ENCODE peak calls at places on chromosomes 1 and 21, in five cellular contexts. Z is H9, P is neuronal stem cell, X is mesendoderm, C is mesenchymal stem cell. U is an unnamed sample.

GRCh38 chr1:41678141-41678878 is 193.8 kb upstream of the EDN2 start:
- DNase-seq in C (no peak), P (no peak), Z (no peak), X (peak), U (peak)

GRCh38 chr1:169143351-169143750 is 36.9 kb downstream of the ATP1B1 start:
- DNase-seq in X (no peak), P (no peak), Z (no peak), C (no peak), U (no peak)

GRCh38 chr1:31639543-31639942 is 5.1 kb downstream of the PEF1 start:
- DNase-seq in C (peak), Z (no peak), P (no peak), X (no peak), U (peak)

GRCh38 chr1:10830961-10831669 is 34.7 kb upstream of the CASZ1 start:
- DNase-seq in C (no peak), X (no peak), P (no peak), Z (no peak), U (no peak)

GRCh38 chr1:189708674-189709073 is 769.0 kb downstream of the BRINP3 start:
- DNase-seq in P (no peak), Z (peak), X (peak), C (no peak), U (peak)

GRCh38 chr1:111222308-111223125 is 5.0 kb upstream of the CHI3L2 start:
- DNase-seq in P (peak), X (peak), C (peak), Z (peak), U (peak)

GRCh38 chr1:11566042-11566825 is 87.3 kb downstream of the DISP3 start:
- DNase-seq in Z (no peak), P (no peak), X (no peak), C (no peak), U (no peak)

GRCh38 chr1:224767031-224767430 is 150.9 kb downstream of the CNIH3 start:
- DNase-seq in Z (no peak), X (no peak), C (no peak), P (no peak), U (no peak)

GRCh38 chr1:153805042-153805745 is 30.0 kb downstream of the SLC27A3 start:
- DNase-seq in C (peak), Z (no peak), P (no peak), X (no peak), U (peak)

GRCh38 chr21:29434081-29434480 is 135.4 kb downstream of the BACH1 start:
- DNase-seq in X (no peak), C (peak), P (no peak), Z (no peak), U (no peak)

GRCh38 chr1:224988042-224988441 is 58.6 kb downstream of the DNAH14 start:
- DNase-seq in P (no peak), X (no peak), C (no peak), Z (no peak), U (no peak)

GRCh38 chr21:29145354-29145782 is 14.9 kb downstream of the MAP3K7CL start:
- DNase-seq in Z (no peak), X (no peak), P (no peak), C (peak), U (peak)

GRCh38 chr1:232585486-232585885 is 44.4 kb downstream of the SIPA1L2 start:
- DNase-seq in C (no peak), X (no peak), P (no peak), Z (no peak), U (no peak)

GRCh38 chr1:65231718-65232330 is 77.5 kb upstream of the DNAJC6 start:
- DNase-seq in X (no peak), C (peak), Z (no peak), P (no peak), U (no peak)

GRCh38 chr1:81119319-81119718 is 681.4 kb upstream of the ADGRL2 start:
- DNase-seq in P (no peak), C (no peak), X (no peak), Z (no peak), U (no peak)

GRCh38 chr1:230743874-230744273 is 3.3 kb upstream of the CAPN9 start:
- DNase-seq in C (no peak), Z (no peak), P (no peak), X (no peak), U (no peak)

GRCh38 chr1:151135433-151136385 is 10.7 kb downstream of the SEMA6C start:
- DNase-seq in P (no peak), X (peak), Z (no peak), C (no peak), U (no peak)

DNA sequence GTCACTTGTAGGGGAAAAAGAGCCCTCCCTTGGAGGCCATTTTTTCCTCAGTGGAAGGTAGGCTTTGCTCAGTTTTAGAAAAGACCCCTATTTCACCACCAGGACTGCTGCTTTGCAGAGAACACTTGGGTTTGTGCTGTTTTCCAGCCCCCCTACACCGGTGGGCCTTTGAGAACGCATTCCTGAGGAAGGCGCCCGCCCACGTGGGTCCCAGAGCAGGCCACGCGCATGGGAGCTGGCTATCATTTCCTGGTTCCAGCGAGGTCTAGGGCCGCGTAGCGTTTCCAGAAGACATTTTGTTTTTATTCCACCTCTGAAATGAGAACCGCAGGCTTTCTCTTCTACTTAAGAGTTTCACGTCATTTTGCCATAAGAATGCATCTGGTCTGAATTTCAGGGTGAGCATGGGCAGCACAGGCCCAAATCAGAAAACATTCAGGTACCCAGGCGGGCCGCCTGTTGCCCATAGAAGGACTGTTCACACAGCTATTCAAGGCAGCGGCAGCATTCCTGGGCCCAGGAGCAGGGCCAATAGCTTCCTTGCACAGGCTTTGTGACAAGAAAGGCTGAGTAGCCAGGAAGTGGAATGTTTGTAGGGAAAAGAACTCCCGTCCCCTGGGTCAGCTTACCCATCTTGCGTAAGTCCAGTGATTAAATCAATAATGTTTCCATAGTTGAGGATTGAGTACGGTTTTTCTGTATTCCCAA is 1.3 kb upstream of the KLHL21 start:
- DNase-seq in P (peak), X (peak), Z (peak), C (peak), U (peak)
- H2BK15ac ChIP-seq in P (peak), X (no peak), Z (no peak), C (no peak), U (peak)

DNA sequence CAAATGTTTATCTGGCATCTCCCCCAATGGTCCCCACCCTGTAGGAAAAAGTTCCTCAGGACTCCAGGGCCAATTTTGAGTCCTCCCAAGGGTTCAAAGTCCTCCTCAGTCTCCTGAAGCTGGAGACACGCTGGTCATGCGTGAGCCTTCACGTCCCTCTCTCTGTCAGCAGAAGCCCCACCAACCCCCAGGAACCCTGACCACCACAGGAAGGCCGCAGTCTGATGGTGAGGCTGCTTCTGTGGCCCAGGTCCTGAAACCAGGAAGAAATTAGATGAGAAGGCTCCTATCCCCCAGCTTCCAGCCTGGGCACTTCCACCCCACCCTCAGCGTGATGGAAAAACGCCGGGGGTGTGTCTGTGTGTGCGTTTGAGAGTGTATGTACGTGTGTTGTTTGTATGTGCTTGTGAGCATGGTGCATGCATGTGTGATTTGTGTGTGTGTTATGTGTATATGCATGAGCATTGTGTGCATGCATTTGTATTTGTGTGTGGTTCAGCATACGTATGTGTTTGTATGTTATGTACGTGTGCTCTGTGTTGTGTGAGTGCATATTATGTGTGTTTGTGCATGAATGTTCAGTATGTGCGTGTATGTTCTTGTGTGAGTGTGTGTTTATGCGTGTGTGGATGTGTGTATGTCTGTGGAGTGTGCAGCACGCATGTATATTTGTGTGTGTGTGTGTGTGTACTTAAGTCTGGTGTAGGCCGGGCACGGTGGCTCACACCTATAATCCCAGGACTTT is 92.5 kb downstream of the SIK1 start:
- DNase-seq in X (no peak), P (no peak), Z (no peak), C (no peak), U (no peak)
- H2BK15ac ChIP-seq in X (no peak), P (peak), Z (no peak), C (no peak), U (peak)

GRCh38 chr1:235642943-235643371 is 6.6 kb downstream of the GNG4 start:
- DNase-seq in X (peak), C (no peak), P (no peak), Z (peak), U (no peak)
- H2BK15ac ChIP-seq in X (no peak), C (no peak), P (no peak), Z (no peak), U (no peak)

GRCh38 chr1:56647106-56647505 is 2.0 kb downstream of the PRKAA2 start:
- DNase-seq in Z (no peak), C (peak), X (no peak), P (no peak), U (no peak)

GRCh38 chr1:56644064-56644940 is 812 bp upstream of the PRKAA2 start:
- DNase-seq in P (no peak), C (peak), Z (no peak), X (peak), U (peak)

GRCh38 chr1:56643661-56644060 is 1.5 kb upstream of the PRKAA2 start:
- DNase-seq in Z (no peak), P (no peak), C (no peak), X (no peak), U (no peak)

GRCh38 chr1:56645663-56646330 is 683 bp downstream of the PRKAA2 start:
- DNase-seq in X (peak), Z (peak), P (peak), C (peak), U (no peak)

GRCh38 chr1:56644941-56645662 is at the start of gene PRKAA2:
- DNase-seq in P (peak), Z (peak), X (peak), C (peak), U (peak)
- H2BK15ac ChIP-seq in P (peak), Z (no peak), X (no peak), C (peak), U (peak)

GRCh38 chr1:58246549-58246948 is 300.0 kb downstream of the OMA1 start:
- DNase-seq in C (no peak), X (no peak), P (no peak), Z (no peak), U (no peak)
- H2BK15ac ChIP-seq in C (no peak), X (no peak), P (no peak), Z (no peak), U (no peak)

DNA sequence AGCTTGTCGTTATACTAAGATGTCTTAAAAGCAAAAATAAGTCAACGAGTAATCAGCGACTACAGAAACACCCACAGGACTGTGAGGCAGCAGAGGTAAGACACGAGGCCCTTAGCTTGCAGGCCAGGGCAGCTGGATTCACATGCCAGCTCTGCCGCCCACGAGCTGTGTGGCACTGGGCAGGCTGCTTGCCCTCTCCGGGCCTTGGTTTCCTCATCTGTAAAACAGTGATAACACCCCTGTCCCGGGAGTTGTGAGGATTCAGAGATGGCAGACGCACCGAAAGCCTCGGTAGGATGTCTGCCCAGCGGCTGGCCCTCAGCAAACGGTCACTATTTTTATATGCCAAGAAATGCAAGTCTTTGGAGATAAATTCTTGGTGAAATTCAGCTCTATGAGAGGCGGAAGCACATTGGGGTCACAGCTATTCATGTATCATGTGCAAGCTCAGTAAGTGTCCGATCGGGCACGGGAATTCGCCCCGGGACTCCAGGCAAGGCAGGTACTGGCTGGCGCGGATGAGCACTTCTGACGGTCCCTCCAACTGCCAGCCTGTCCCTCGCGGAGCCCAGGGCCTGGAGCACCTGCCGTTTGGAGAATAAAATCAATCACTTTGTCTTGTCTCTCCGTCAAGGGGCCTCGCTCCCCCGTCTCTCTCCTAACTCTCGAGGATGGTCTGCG is 1.1 kb downstream of the C2CD2 start:
- DNase-seq in X (peak), C (peak), Z (no peak), P (no peak), U (peak)
- H2BK15ac ChIP-seq in X (no peak), C (no peak), Z (no peak), P (no peak), U (no peak)